ENCODE peak calls at places on chromosomes 6 and 20, in four cellular contexts. R is AG09309, X is kidney epithelial cell, F is NCI-H510A. K is an unnamed sample.

GRCh38 chr6:11685411-11686093 is 93.1 kb downstream of the ADTRP start:
- DNase-seq in R (no peak), X (peak), F (no peak), K (peak)

GRCh38 chr20:61260905-61261304 is 8.8 kb downstream of the CDH4 start:
- DNase-seq in R (no peak), X (no peak), F (no peak), K (no peak)

GRCh38 chr6:127300411-127300810 is 33.7 kb downstream of the RNF146 start:
- DNase-seq in R (peak), X (peak), F (no peak), K (no peak)

GRCh38 chr20:64037498-64038213 is 1.7 kb downstream of the C20orf204 start:
- DNase-seq in R (no peak), X (no peak), F (peak), K (no peak)

GRCh38 chr20:3171391-3172125 is 1.8 kb downstream of the LZTS3 start:
- DNase-seq in R (no peak), X (no peak), F (no peak), K (no peak)

GRCh38 chr20:8335059-8335458 is 203.0 kb downstream of the PLCB1 start:
- DNase-seq in R (no peak), X (no peak), F (no peak), K (no peak)

GRCh38 chr6:125585470-125585869 is 164.0 kb upstream of the HEY2 start:
- DNase-seq in R (no peak), X (no peak), F (no peak), K (no peak)

GRCh38 chr6:170301184-170301583 is 5.4 kb upstream of the FAM120B start:
- DNase-seq in R (no peak), X (no peak), F (no peak), K (no peak)

GRCh38 chr6:116572162-116572561 is 858 bp downstream of the RWDD1 start:
- DNase-seq in R (no peak), X (no peak), F (no peak), K (no peak)

GRCh38 chr6:72132425-72132824 is 246.1 kb downstream of the RIMS1 start:
- DNase-seq in R (no peak), X (peak), F (no peak), K (no peak)

GRCh38 chr6:10101551-10102252 is 313.2 kb downstream of the TFAP2A start:
- DNase-seq in R (no peak), X (no peak), F (no peak), K (no peak)

K was measured in retinal pigment epithelial cell.